ENCODE peak calls at places on chromosomes 2 and 18, in four cellular contexts. L is HepG2, T is K562, O is GM12878. W is an unnamed sample.

GRCh38 chr2:105237045-105237765 is 4.3 kb upstream of the GPR45 start:
- DNase-seq in O (no peak), L (no peak), T (no peak), W (no peak)

GRCh38 chr2:86221066-86221684 is 21.9 kb downstream of the MRPL35 start:
- DNase-seq in L (peak; percentile 62), O (no peak), T (peak; percentile 81), W (peak; percentile 61)

GRCh38 chr2:48250474-48250844 is 279.5 kb upstream of the STON1 start:
- DNase-seq in T (no peak), O (no peak), L (no peak), W (no peak)

GRCh38 chr18:79567481-79568147 is 112.0 kb upstream of the CTDP1 start:
- DNase-seq in L (no peak), O (no peak), T (no peak), W (no peak)

GRCh38 chr2:54704238-54704637 is 19.2 kb upstream of the EML6 start:
- DNase-seq in L (no peak), O (no peak), T (no peak), W (no peak)

GRCh38 chr18:27780061-27780740 is 396.7 kb downstream of the CDH2 start:
- DNase-seq in L (no peak), T (no peak), O (no peak), W (no peak)

GRCh38 chr2:225122007-225122406 is 79.7 kb upstream of the DOCK10 start:
- DNase-seq in O (no peak), L (no peak), T (peak; percentile 8), W (no peak)

GRCh38 chr2:209592106-209592505 is 168.3 kb downstream of the MAP2 start:
- DNase-seq in L (no peak), T (no peak), O (no peak), W (no peak)

GRCh38 chr2:10372195-10372861 is 69.6 kb downstream of the HPCAL1 start:
- DNase-seq in T (no peak), O (no peak), L (no peak), W (no peak)

GRCh38 chr2:113890253-113891235 is 655 bp downstream of the ACTR3 start:
- DNase-seq in T (peak; percentile 74), L (peak; percentile 73), O (peak; percentile 75), W (peak; percentile 15)

GRCh38 chr18:23949863-23950262 is 64.7 kb upstream of the TTC39C start:
- DNase-seq in O (no peak), T (no peak), L (no peak), W (no peak)

GRCh38 chr2:30447149-30448045 is at the start of gene LCLAT1:
- DNase-seq in L (peak; percentile 59), T (peak; percentile 93), O (peak; percentile 44), W (peak; percentile 81)

GRCh38 chr2:25259744-25260124 is 82.0 kb downstream of the DNMT3A start:
- DNase-seq in T (no peak), O (no peak), L (no peak), W (no peak)

GRCh38 chr18:44107187-44107586 is 573.5 kb upstream of the SETBP1 start:
- DNase-seq in L (no peak), O (no peak), T (no peak), W (no peak)

GRCh38 chr2:99072556-99072955 is 69.0 kb upstream of the C2orf15 start:
- DNase-seq in L (no peak), O (no peak), T (no peak), W (no peak)

GRCh38 chr2:21415234-21415633 is 291.5 kb downstream of the TDRD15 start:
- DNase-seq in L (peak; percentile 23), T (peak; percentile 6), O (no peak), W (peak; percentile 21)

GRCh38 chr2:171798156-171798815 is 95.8 kb downstream of the SLC25A12 start:
- DNase-seq in T (no peak), L (peak; percentile 60), O (no peak), W (no peak)

GRCh38 chr2:220434365-220434764 is 806.9 kb downstream of the SLC4A3 start:
- DNase-seq in L (no peak), T (no peak), O (no peak), W (no peak)

GRCh38 chr2:13193075-13193474 is 476.3 kb downstream of the TRIB2 start:
- DNase-seq in L (no peak), O (no peak), T (no peak), W (no peak)

GRCh38 chr2:18319987-18320386 is 240.5 kb downstream of the RDH14 start:
- DNase-seq in O (no peak), L (no peak), T (no peak), W (no peak)

GRCh38 chr18:66724664-66725356 is 120.9 kb upstream of the CDH19 start:
- DNase-seq in L (peak; percentile 81), O (no peak), T (no peak), W (no peak)

GRCh38 chr2:152740743-152741328 is 22.4 kb downstream of the ARL6IP6 start:
- DNase-seq in T (peak; percentile 65), L (peak; percentile 71), O (no peak), W (peak; percentile 30)

GRCh38 chr2:239946570-239947311 is 78.4 kb downstream of the NDUFA10 start:
- DNase-seq in O (no peak), L (no peak), T (no peak), W (no peak)

GRCh38 chr2:135817946-135818345 is 19.0 kb downstream of the LCT start:
- DNase-seq in T (no peak), O (no peak), L (no peak), W (no peak)

GRCh38 chr2:173355132-173355865 is 627 bp downstream of the CDCA7 start:
- DNase-seq in L (peak; percentile 18), T (peak; percentile 81), O (no peak), W (peak; percentile 48)

GRCh38 chr2:46967990-46968647 is 52.5 kb upstream of the MCFD2 start:
- DNase-seq in L (no peak), O (no peak), T (peak; percentile 82), W (no peak)

GRCh38 chr2:38634684-38635083 is 31.2 kb upstream of the GALM start:
- DNase-seq in O (peak; percentile 48), T (peak; percentile 47), L (no peak), W (no peak)

GRCh38 chr18:67919316-67919715 is 402.8 kb upstream of the DSEL start:
- DNase-seq in O (no peak), T (no peak), L (no peak), W (no peak)

GRCh38 chr2:43024515-43024962 is 201.9 kb downstream of the ZFP36L2 start:
- DNase-seq in L (no peak), T (peak; percentile 79), O (no peak), W (peak; percentile 76)

GRCh38 chr18:61926532-61926931 is 33.7 kb upstream of the RNF152 start:
- DNase-seq in L (no peak), T (no peak), O (no peak), W (no peak)

GRCh38 chr2:9768388-9768787 is 74.9 kb upstream of the TAF1B start:
- DNase-seq in L (peak; percentile 47), T (peak; percentile 67), O (no peak), W (peak; percentile 37)

GRCh38 chr18:47888156-47888555 is 42.3 kb downstream of the SMAD2 start:
- DNase-seq in L (no peak), O (no peak), T (no peak), W (no peak)

GRCh38 chr18:47882641-47883040 is 47.8 kb downstream of the SMAD2 start:
- DNase-seq in T (no peak), O (no peak), L (no peak), W (no peak)

GRCh38 chr18:47881042-47881441 is 49.4 kb downstream of the SMAD2 start:
- DNase-seq in L (no peak), O (no peak), T (no peak), W (no peak)

GRCh38 chr18:47881752-47882455 is 48.6 kb downstream of the SMAD2 start:
- DNase-seq in L (peak; percentile 66), T (no peak), O (no peak), W (no peak)

DNA sequence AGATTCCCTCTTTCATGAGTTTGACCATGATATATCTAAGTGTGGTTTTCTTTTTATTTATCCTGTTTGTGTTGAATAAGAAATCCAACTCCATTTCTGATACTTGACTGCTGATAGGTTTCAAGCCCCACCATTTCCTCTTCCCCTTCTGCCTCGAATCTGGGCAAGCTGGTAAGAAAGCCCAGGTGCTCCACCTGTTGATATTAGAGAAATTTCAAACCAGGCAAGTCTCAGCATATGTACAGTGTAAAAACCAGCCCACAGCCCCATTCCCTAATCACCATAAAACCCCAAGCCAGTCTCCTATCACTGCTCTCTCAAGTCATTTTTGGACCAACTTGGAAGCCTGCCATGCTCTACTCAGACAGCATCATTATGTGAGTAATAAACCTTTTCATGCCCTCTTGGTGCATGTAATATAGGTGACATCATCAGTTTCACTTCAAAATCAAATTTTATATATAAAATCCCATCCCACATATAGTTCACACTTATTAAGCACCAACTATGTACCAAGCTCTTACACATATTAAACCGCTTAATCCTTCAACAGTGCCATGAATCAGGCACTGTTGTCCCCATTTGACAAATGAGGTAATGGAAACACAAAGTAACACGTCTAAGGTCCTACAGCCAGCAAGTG is 46.6 kb downstream of the SMAD2 start:
- DNase-seq in T (no peak), O (no peak), L (no peak), W (no peak)
- TF ChIP-seq TARDBP in T (no peak), O (no peak), L (no peak), W (no peak)

GRCh38 chr2:74313497-74313896 is 29.7 kb downstream of the SLC4A5 start:
- DNase-seq in L (no peak), T (peak; percentile 73), O (no peak), W (no peak)

GRCh38 chr2:74316616-74317295 is 26.5 kb downstream of the SLC4A5 start:
- DNase-seq in L (peak; percentile 17), O (no peak), T (peak; percentile 14), W (no peak)

GRCh38 chr2:74321737-74322136 is 21.5 kb downstream of the SLC4A5 start:
- DNase-seq in L (no peak), T (peak; percentile 11), O (no peak), W (no peak)

GRCh38 chr2:74314107-74314506 is 29.1 kb downstream of the SLC4A5 start:
- DNase-seq in L (no peak), O (no peak), T (no peak), W (no peak)

DNA sequence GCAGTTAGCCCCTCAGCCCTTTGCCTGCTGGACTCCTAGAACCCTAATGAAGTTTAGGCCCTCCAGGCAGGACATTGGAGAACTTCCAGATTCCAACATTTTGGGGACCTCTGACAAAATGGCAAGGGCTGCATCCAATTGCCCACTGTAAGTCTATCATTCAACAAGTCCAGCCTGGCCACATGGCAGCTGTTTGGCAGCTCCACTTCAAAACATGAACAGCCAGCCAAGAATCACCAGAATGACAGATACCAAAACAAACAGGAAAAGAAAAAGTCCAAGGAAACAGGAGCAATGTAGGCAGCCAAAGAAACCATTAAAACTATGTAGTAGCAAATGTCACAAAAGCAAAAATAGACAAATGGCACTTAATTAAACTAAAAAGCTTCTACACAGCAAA is 25.5 kb downstream of the SLC4A5 start:
- DNase-seq in O (no peak), L (no peak), T (no peak), W (no peak)
- TF ChIP-seq FOXM1 in O (no peak), L (no peak), T (no peak), W (no peak)

GRCh38 chr2:45884126-45884525 is 232.7 kb downstream of the PRKCE start:
- DNase-seq in T (no peak), L (no peak), O (no peak), W (no peak)
- TF ChIP-seq TARDBP in T (no peak), L (no peak), O (no peak), W (no peak)

GRCh38 chr2:201701591-201701990 is 3.1 kb upstream of the MPP4 start:
- DNase-seq in L (no peak), T (no peak), O (no peak), W (no peak)

GRCh38 chr2:201696151-201696659 is 2.2 kb downstream of the MPP4 start:
- DNase-seq in L (no peak), T (no peak), O (no peak), W (no peak)

GRCh38 chr2:201698588-201699226 is at the start of gene MPP4:
- DNase-seq in T (no peak), L (no peak), O (no peak), W (no peak)

GRCh38 chr2:201699384-201699783 is 940 bp upstream of the MPP4 start:
- DNase-seq in O (no peak), T (no peak), L (no peak), W (no peak)

GRCh38 chr2:201697899-201698298 is 545 bp downstream of the MPP4 start:
- DNase-seq in T (no peak), L (no peak), O (no peak), W (no peak)
- TF ChIP-seq FOXM1 in T (no peak), L (no peak), O (no peak), W (no peak)